ENCODE peak calls at places on chromosomes 11 and 22, in eight cellular contexts. W, I, O, Q, S, N, Y and V are unnamed samples.

GRCh38 chr11:47551086-47551485 is 1.8 kb downstream of the CELF1 start:
- DNase-seq in W (no peak), I (no peak), O (no peak), Q (peak; percentile 51), S (no peak), N (no peak), Y (peak; percentile 26), V (peak; percentile 36)

GRCh38 chr11:60950933-60951610 is 904 bp downstream of the SLC15A3 start:
- DNase-seq in W (no peak), I (no peak), O (no peak), Q (no peak), S (no peak), N (no peak), Y (no peak), V (no peak)

GRCh38 chr11:56783448-56784041 is 35.0 kb upstream of the OR9G4 start:
- DNase-seq in W (peak; percentile 40), I (peak; percentile 15), O (peak; percentile 48), Q (peak; percentile 60), S (no peak), N (peak; percentile 8), Y (peak; percentile 5), V (peak; percentile 47)

GRCh38 chr22:46538816-46539163 is 1.4 kb upstream of the CELSR1 start:
- DNase-seq in W (no peak), I (no peak), O (no peak), Q (peak; percentile 36), S (no peak), N (no peak), Y (peak; percentile 80), V (peak; percentile 6)

GRCh38 chr11:94473177-94473799 is 20.4 kb downstream of the MRE11 start:
- DNase-seq in W (no peak), I (no peak), O (no peak), Q (peak; percentile 58), S (no peak), N (no peak), Y (no peak), V (peak; percentile 72)

GRCh38 chr11:2385156-2386151 is 8.3 kb downstream of the CD81 start:
- DNase-seq in W (no peak), I (no peak), O (no peak), Q (no peak), S (no peak), N (no peak), Y (no peak), V (no peak)

GRCh38 chr11:47130541-47130940 is 46.1 kb downstream of the ARFGAP2 start:
- DNase-seq in W (no peak), I (peak; percentile 30), O (no peak), Q (no peak), S (no peak), N (no peak), Y (no peak), V (no peak)

GRCh38 chr11:61413496-61413895 is 16.3 kb downstream of the CPSF7 start:
- DNase-seq in W (no peak), I (peak; percentile 52), O (no peak), Q (peak; percentile 40), S (no peak), N (no peak), Y (no peak), V (peak; percentile 83)

GRCh38 chr11:73072935-73073481 is 69.1 kb downstream of the FCHSD2 start:
- DNase-seq in W (peak; percentile 3), I (peak; percentile 30), O (no peak), Q (peak; percentile 35), S (no peak), N (no peak), Y (no peak), V (peak; percentile 44)

GRCh38 chr11:16153951-16154350 is 202.4 kb downstream of the SOX6 start:
- DNase-seq in W (no peak), I (no peak), O (no peak), Q (no peak), S (no peak), N (no peak), Y (no peak), V (no peak)